ENCODE peak calls at places on chromosomes 5 and 9, in eight cellular contexts. K is vagina, L is choroid plexus epithelial cell, U is HL-60, C is IMR-90, J is GM10248, V is GM13977, P is HepG2. X is an unnamed sample.
A peak's percentile ranks its signal among the peaks of the same experiment; 100 is the strongest.

GRCh38 chr5:139739612-139739974 is 56.0 kb upstream of the PSD2 start:
- DNase-seq in K (no peak), L (no peak), U (no peak), C (no peak), J (no peak), V (no peak), P (no peak), X (no peak)

GRCh38 chr5:124230456-124230855 is 516.0 kb downstream of the ZNF608 start:
- DNase-seq in K (no peak), L (no peak), U (no peak), C (no peak), J (no peak), V (no peak), P (no peak), X (no peak)

GRCh38 chr5:134114886-134115805 is 665 bp downstream of the TCF7 start:
- DNase-seq in K (no peak), L (no peak), U (no peak), C (no peak), J (peak; percentile 50), V (peak; percentile 60), P (peak; percentile 32), X (no peak)

GRCh38 chr9:37575921-37576721 is at the start of gene FBXO10:
- DNase-seq in K (no peak), L (peak; percentile 77), U (peak; percentile 35), C (peak; percentile 77), J (peak; percentile 84), V (peak; percentile 79), P (no peak), X (no peak)

GRCh38 chr5:72955143-72955767 is 586 bp upstream of the FCHO2 start:
- DNase-seq in K (peak; percentile 91), L (peak; percentile 83), U (peak; percentile 0), C (no peak), J (no peak), V (no peak), P (peak; percentile 64), X (peak; percentile 50)

GRCh38 chr5:40841068-40841805 is at the start of gene CARD6:
- DNase-seq in K (peak; percentile 60), L (peak; percentile 76), U (peak; percentile 46), C (peak; percentile 31), J (peak; percentile 28), V (no peak), P (no peak), X (no peak)

GRCh38 chr9:135229701-135230385 is 142.4 kb downstream of the OLFM1 start:
- DNase-seq in K (no peak), L (no peak), U (no peak), C (no peak), J (no peak), V (no peak), P (no peak), X (no peak)

GRCh38 chr9:36100532-36100931 is 36.0 kb upstream of the GLIPR2 start:
- DNase-seq in K (no peak), L (no peak), U (no peak), C (peak; percentile 52), J (no peak), V (no peak), P (no peak), X (no peak)

GRCh38 chr5:134432677-134433359 is 21.1 kb upstream of the CDKN2AIPNL start:
- DNase-seq in K (no peak), L (peak; percentile 49), U (no peak), C (peak; percentile 67), J (no peak), V (no peak), P (no peak), X (no peak)

GRCh38 chr9:89719202-89719601 is 114.4 kb downstream of the GADD45G start:
- DNase-seq in K (no peak), L (no peak), U (no peak), C (no peak), J (no peak), V (no peak), P (no peak), X (no peak)

GRCh38 chr9:137482094-137482781 is 23.1 kb upstream of the NSMF start:
- DNase-seq in K (no peak), L (peak; percentile 84), U (peak; percentile 90), C (peak; percentile 93), J (no peak), V (no peak), P (peak; percentile 31), X (no peak)

GRCh38 chr5:27810458-27810857 is 772.1 kb upstream of the CDH9 start:
- DNase-seq in K (no peak), L (peak; percentile 76), U (no peak), C (no peak), J (no peak), V (no peak), P (no peak), X (no peak)

GRCh38 chr9:125629451-125629850 is 77.6 kb downstream of the MAPKAP1 start:
- DNase-seq in K (no peak), L (no peak), U (peak; percentile 57), C (no peak), J (no peak), V (no peak), P (no peak), X (no peak)

GRCh38 chr5:35308391-35308790 is 78.1 kb upstream of the PRLR start:
- DNase-seq in K (no peak), L (no peak), U (peak; percentile 40), C (no peak), J (no peak), V (no peak), P (no peak), X (no peak)

GRCh38 chr9:76716270-76716669 is 48.0 kb upstream of the PCA3 start:
- DNase-seq in K (no peak), L (no peak), U (no peak), C (no peak), J (no peak), V (no peak), P (no peak), X (no peak)

GRCh38 chr9:76720245-76720644 is 44.0 kb upstream of the PCA3 start:
- DNase-seq in K (no peak), L (no peak), U (no peak), C (no peak), J (no peak), V (no peak), P (no peak), X (no peak)

GRCh38 chr9:76717176-76717575 is 47.1 kb upstream of the PCA3 start:
- DNase-seq in K (no peak), L (no peak), U (no peak), C (no peak), J (no peak), V (no peak), P (no peak), X (no peak)

GRCh38 chr9:76717611-76718010 is 46.6 kb upstream of the PCA3 start:
- DNase-seq in K (no peak), L (no peak), U (peak; percentile 39), C (peak; percentile 4), J (no peak), V (no peak), P (no peak), X (peak; percentile 55)

DNA sequence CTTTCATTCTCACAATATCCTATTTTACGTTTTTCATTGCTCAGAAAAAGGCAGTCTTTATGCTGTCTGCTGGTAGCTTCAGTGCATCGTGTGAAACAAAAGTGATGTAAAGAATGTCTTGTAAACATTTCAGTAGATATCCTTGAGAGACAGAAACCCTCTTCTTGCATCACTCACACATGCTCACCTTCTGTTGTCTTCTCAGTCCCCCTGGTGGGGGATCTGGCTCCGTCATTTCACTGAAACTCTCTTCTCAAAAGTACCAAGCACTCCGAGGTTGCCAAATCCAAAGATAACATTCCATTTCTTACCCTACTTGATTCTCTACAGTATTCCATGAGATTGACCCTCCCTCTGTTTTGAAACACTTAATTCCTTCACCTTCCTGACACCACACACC is 46.1 kb upstream of the PCA3 start:
- DNase-seq in K (no peak), L (no peak), U (no peak), C (no peak), J (no peak), V (no peak), P (no peak), X (no peak)
- TF ChIP-seq CTCF in K (no peak), L (peak; percentile 2), U (no peak), C (no peak), J (no peak), V (peak; percentile 9), P (no peak), X (no peak)

DNA sequence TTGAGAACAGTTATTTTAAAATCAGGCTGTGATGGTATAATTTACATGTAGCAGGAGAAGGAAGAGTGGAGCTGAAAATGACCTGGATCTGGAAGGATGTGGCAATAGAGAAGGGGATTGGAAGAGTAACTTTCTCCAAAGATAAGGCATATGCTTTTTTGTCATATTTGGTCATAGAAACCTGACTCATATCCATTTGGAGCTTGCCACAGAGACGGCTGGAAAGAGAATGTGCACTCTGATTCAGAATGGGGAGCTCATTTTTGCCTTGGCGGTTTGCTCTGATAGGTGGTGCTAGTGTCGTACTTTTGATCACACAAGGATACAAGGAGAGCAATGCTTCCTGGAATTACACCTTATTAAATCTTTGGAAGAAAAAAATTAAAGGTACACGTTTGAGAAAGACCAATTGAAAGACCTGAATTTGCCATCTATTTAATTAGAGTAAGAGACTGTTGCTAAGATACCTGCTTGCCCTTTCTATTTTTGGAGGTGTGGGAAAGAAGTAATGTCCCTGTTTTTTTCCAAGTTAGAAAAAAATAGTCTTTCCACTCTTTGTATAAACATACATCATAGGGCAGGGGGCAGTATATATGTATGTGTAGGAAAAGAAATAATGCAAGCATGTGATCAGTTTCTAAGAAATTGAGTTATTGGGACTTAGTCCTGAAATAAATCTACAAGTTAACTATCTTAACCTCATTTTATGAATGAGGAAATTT is 5.4 kb downstream of the LSM11 start:
- DNase-seq in K (no peak), L (peak; percentile 89), U (no peak), C (peak; percentile 93), J (no peak), V (no peak), P (no peak), X (no peak)
- TF ChIP-seq CTCF in K (no peak), L (peak; percentile 31), U (no peak), C (peak; percentile 37), J (no peak), V (no peak), P (no peak), X (no peak)

GRCh38 chr5:142849880-142850279 is 79.7 kb downstream of the ARHGAP26 start:
- DNase-seq in K (no peak), L (no peak), U (no peak), C (no peak), J (no peak), V (no peak), P (no peak), X (no peak)
- TF ChIP-seq CTCF in K (no peak), L (no peak), U (no peak), C (no peak), J (no peak), V (no peak), P (peak; percentile 21), X (no peak)

DNA sequence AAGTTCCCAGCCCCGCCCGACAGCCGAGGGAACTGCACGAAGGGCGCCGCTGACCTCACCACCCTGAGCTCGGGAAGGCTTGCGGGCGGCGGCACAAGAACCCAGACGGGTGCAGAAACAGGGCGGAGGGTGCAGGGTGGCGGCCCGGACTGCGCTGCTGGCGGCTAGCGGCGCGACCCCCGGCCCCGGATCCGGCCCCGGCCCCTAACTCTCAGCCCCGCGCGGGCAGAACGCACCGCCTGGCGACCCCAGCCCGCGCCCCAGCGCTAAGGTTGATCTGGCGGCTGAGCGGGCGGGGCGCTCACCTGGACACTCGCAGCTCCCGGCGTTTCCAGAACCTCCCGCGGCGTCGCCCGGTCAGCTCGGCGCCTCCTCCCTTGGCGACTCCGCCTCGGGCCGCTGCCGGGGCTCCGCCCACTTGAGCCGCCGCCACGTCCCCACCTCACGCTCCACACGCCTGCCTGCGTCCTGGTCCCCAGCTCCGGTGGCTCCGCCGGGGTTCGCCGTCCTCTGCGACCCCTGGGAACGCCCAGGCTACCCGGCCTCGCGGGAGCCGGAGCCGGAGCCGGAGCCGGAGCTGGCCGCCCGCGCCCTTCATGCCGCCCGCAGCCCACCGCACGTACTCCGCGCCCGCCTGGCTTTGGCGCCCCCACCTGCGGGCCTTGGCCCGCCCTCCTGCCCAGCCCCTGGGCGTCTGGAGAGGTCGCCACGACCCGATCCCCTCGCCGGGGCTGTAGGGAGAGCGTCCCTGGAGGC is at the start of gene P4HA2:
- DNase-seq in K (peak; percentile 87), L (peak; percentile 71), U (peak; percentile 33), C (peak; percentile 65), J (peak; percentile 94), V (peak; percentile 94), P (peak; percentile 64), X (peak; percentile 58)
- TF ChIP-seq CTCF in K (no peak), L (no peak), U (no peak), C (no peak), J (no peak), V (peak; percentile 15), P (peak; percentile 43), X (peak; percentile 3)